ENCODE peak calls at places on chromosome 20, in seven cellular contexts. V, R, S, A, O, N and K are unnamed samples.
A peak's percentile ranks its signal among the peaks of the same experiment; 100 is the strongest.

GRCh38 chr20:63295422-63295821 is 2.4 kb downstream of the COL20A1 start:
- DNase-seq in A (no peak), V (no peak), R (no peak), N (no peak), O (no peak), S (no peak), K (no peak)

GRCh38 chr20:45419188-45420091 is 3.5 kb downstream of the PIGT start:
- DNase-seq in R (no peak), A (no peak), V (no peak), N (peak; percentile 90), O (no peak), S (peak; percentile 90), K (peak; percentile 78)

GRCh38 chr20:43681991-43682410 is 15.1 kb downstream of the MYBL2 start:
- DNase-seq in V (no peak), R (no peak), O (no peak), S (no peak), N (no peak), A (no peak), K (no peak)

GRCh38 chr20:62010551-62011402 is 54.9 kb downstream of the TAF4 start:
- DNase-seq in N (no peak), O (peak; percentile 71), V (peak; percentile 72), S (peak; percentile 51), R (peak; percentile 76), A (peak; percentile 57), K (peak; percentile 49)

GRCh38 chr20:63057133-63058117 is 50.7 kb upstream of the BHLHE23 start:
- DNase-seq in R (no peak), N (peak; percentile 9), V (no peak), O (no peak), S (no peak), A (no peak), K (peak; percentile 3)

GRCh38 chr20:57384953-57385761 is 6.0 kb upstream of the RBM38 start:
- DNase-seq in V (no peak), S (no peak), R (no peak), A (no peak), O (no peak), N (peak; percentile 58), K (no peak)

GRCh38 chr20:60586417-60587105 is 628.3 kb downstream of the CDH26 start:
- DNase-seq in A (no peak), N (no peak), R (no peak), V (no peak), S (no peak), O (no peak), K (no peak)

GRCh38 chr20:61576372-61576771 is 324.3 kb downstream of the CDH4 start:
- DNase-seq in S (no peak), N (no peak), V (no peak), A (no peak), R (no peak), O (no peak), K (no peak)

GRCh38 chr20:35992713-35993335 is 24.4 kb downstream of the CNBD2 start:
- DNase-seq in N (no peak), V (peak; percentile 82), S (peak; percentile 68), A (peak; percentile 67), O (peak; percentile 24), R (peak; percentile 75), K (peak; percentile 73)

GRCh38 chr20:51497542-51498467 is 44.7 kb downstream of the NFATC2 start:
- DNase-seq in R (no peak), N (no peak), S (no peak), A (no peak), O (no peak), V (peak; percentile 93), K (no peak)

GRCh38 chr20:17849901-17850673 is 118.5 kb downstream of the SNX5 start:
- DNase-seq in O (no peak), R (peak; percentile 68), V (no peak), S (peak; percentile 63), A (no peak), N (peak; percentile 97), K (peak; percentile 55)

GRCh38 chr20:3730803-3731370 is 1.6 kb upstream of the HSPA12B start:
- DNase-seq in V (no peak), A (no peak), O (no peak), R (no peak), S (no peak), N (no peak), K (no peak)

GRCh38 chr20:62523473-62524203 is 47.8 kb upstream of the GATA5 start:
- DNase-seq in O (no peak), A (peak; percentile 69), R (peak; percentile 70), S (no peak), V (no peak), N (no peak), K (no peak)

GRCh38 chr20:5024103-5024502 is 22.8 kb upstream of the SLC23A2 start:
- DNase-seq in N (no peak), S (no peak), V (no peak), O (no peak), A (no peak), R (no peak), K (no peak)

GRCh38 chr20:61852268-61853072 is 213.2 kb downstream of the TAF4 start:
- DNase-seq in V (no peak), S (no peak), O (no peak), A (no peak), R (no peak), N (no peak), K (no peak)

GRCh38 chr20:9442858-9443257 is 71.5 kb upstream of the LAMP5 start:
- DNase-seq in S (peak; percentile 39), V (no peak), O (no peak), A (no peak), N (no peak), R (peak; percentile 39), K (peak; percentile 6)

GRCh38 chr20:31604567-31605030 is 490 bp upstream of the ID1 start:
- DNase-seq in S (no peak), R (no peak), V (no peak), A (no peak), O (no peak), N (no peak), K (no peak)

GRCh38 chr20:23048283-23049200 is 930 bp downstream of the THBD start:
- DNase-seq in A (no peak), V (peak; percentile 11), N (peak; percentile 83), O (no peak), S (peak; percentile 83), R (peak; percentile 76), K (peak; percentile 24)

GRCh38 chr20:23631981-23632710 is 5.6 kb downstream of the CST3 start:
- DNase-seq in V (no peak), A (no peak), S (no peak), N (no peak), O (no peak), R (no peak), K (no peak)

GRCh38 chr20:9066196-9066595 is 2.7 kb upstream of the PLCB4 start:
- DNase-seq in S (peak; percentile 37), N (no peak), A (no peak), O (no peak), V (no peak), R (no peak), K (no peak)

GRCh38 chr20:59006864-59007757 is at the start of gene CTSZ:
- DNase-seq in S (peak; percentile 32), N (peak; percentile 73), O (peak; percentile 54), V (no peak), A (no peak), R (peak; percentile 75), K (peak; percentile 86)

GRCh38 chr20:31674895-31675827 is 37.4 kb downstream of the COX4I2 start:
- DNase-seq in A (peak; percentile 95), O (no peak), R (no peak), V (peak; percentile 91), N (peak; percentile 92), S (no peak), K (peak; percentile 78)

GRCh38 chr20:3080939-3081388 is 3.6 kb downstream of the AVP start:
- DNase-seq in O (peak; percentile 57), A (no peak), V (no peak), N (no peak), R (no peak), S (peak; percentile 41), K (peak; percentile 29)

GRCh38 chr20:9485614-9486325 is 28.6 kb upstream of the LAMP5 start:
- DNase-seq in R (no peak), O (no peak), A (no peak), V (no peak), S (no peak), N (no peak), K (no peak)

GRCh38 chr20:57659789-57660509 is 39.7 kb upstream of the ZBP1 start:
- DNase-seq in O (peak; percentile 17), N (peak; percentile 55), V (no peak), A (peak; percentile 3), R (no peak), S (no peak), K (no peak)

GRCh38 chr20:41249781-41250281 is 67.7 kb downstream of the ZHX3 start:
- DNase-seq in O (peak; percentile 51), S (peak; percentile 24), R (peak; percentile 20), V (peak; percentile 37), N (no peak), A (no peak), K (no peak)
- H3K4me1 ChIP-seq in O (peaks cover 26% of the 10 kb centered on the region), S (peaks cover 6% of the 10 kb centered on the region), R (peaks cover 33% of the 10 kb centered on the region), V (peaks cover 10% of the 10 kb centered on the region), N (peaks cover 62% of the 10 kb centered on the region), A (no peaks in the 10 kb centered on the region), K (peaks cover 11% of the 10 kb centered on the region)

GRCh38 chr20:10622657-10623418 is 51.0 kb downstream of the JAG1 start:
- DNase-seq in N (peak; percentile 79), V (no peak), O (peak; percentile 52), R (no peak), S (no peak), A (no peak), K (no peak)
- H3K4me3 ChIP-seq in N (peak overlapping the region; percentile 59), V (no peak overlapping the region), O (peak overlapping the region; percentile 24), R (no peak overlapping the region), S (no peak overlapping the region), A (no peak overlapping the region), K (no peak overlapping the region)

GRCh38 chr20:50108571-50109235 is 4.2 kb downstream of the UBE2V1 start:
- DNase-seq in O (no peak), A (no peak), N (peak; percentile 56), S (no peak), V (no peak), R (no peak), K (no peak)

GRCh38 chr20:50111120-50111828 is 1.7 kb downstream of the UBE2V1 start:
- DNase-seq in N (peak; percentile 65), O (no peak), R (peak; percentile 68), S (no peak), V (no peak), A (no peak), K (peak; percentile 29)

GRCh38 chr20:50110141-50111047 is 2.6 kb downstream of the UBE2V1 start:
- DNase-seq in R (peak; percentile 68), O (no peak), V (no peak), A (peak; percentile 47), S (peak; percentile 31), N (peak; percentile 66), K (peak; percentile 75)

GRCh38 chr20:50107086-50107645 is 5.8 kb downstream of the UBE2V1 start:
- DNase-seq in A (no peak), R (no peak), V (no peak), N (peak; percentile 18), S (no peak), O (no peak), K (no peak)

GRCh38 chr20:50107796-50108331 is 5.1 kb downstream of the UBE2V1 start:
- DNase-seq in A (no peak), R (no peak), O (no peak), S (no peak), N (peak; percentile 35), V (no peak), K (no peak)
- H3K4me1 ChIP-seq in A (peaks cover 34% of the 10 kb centered on the region), R (peaks cover 48% of the 10 kb centered on the region), O (peaks cover 8% of the 10 kb centered on the region), S (peaks cover 74% of the 10 kb centered on the region), N (peaks cover 52% of the 10 kb centered on the region), V (peaks cover 29% of the 10 kb centered on the region), K (peaks cover 27% of the 10 kb centered on the region)

DNA sequence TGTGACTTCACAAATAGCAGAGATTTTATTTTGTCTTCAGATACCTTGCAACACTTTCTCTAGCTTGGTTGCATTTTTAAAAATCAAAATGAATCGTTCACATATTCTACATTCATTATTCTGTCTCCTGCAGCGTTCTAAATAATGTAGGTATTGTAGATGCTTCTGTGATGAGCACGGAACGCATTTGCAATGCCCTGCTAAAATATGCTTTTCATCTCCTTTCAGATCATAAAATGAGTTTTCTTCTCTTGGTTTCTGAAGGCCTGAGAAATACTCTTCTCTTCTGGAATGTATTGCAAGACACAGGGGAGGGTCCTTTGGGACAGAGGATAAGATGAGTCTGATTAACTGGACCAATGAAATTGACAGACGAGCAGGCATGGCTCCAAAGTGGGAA is 390.7 kb downstream of the PREX1 start:
- DNase-seq in O (no peak), V (no peak), R (no peak), S (no peak), A (no peak), N (no peak), K (no peak)
- H3K4me3 ChIP-seq in O (no peak overlapping the region), V (no peak overlapping the region), R (no peak overlapping the region), S (no peak overlapping the region), A (no peak overlapping the region), N (no peak overlapping the region), K (no peak overlapping the region)